ENCODE peak calls at places on chromosomes 12 and 14, in seven cellular contexts. One of them, this sample, is unnamed.

GRCh38 chr12:72570601-72571000 is 298.4 kb downstream of the TRHDE start:
- DNase-seq in EH: no peak
- DNase-seq in epithelial cell of proximal tubule: no peak
- DNase-seq in naive B cell: no peak
- DNase-seq in frontal cortex: no peak
- DNase-seq in activated T-cell treated with anti-CD3 and anti-CD28 coated beads for 1 hour: no peak
- DNase-seq in SW 1271: no peak
- DNase-seq in this sample: peak

GRCh38 chr12:2324375-2324774 is 271.6 kb downstream of the CACNA1C start:
- DNase-seq in EH: no peak
- DNase-seq in epithelial cell of proximal tubule: no peak
- DNase-seq in naive B cell: no peak
- DNase-seq in frontal cortex: no peak
- DNase-seq in activated T-cell treated with anti-CD3 and anti-CD28 coated beads for 1 hour: no peak
- DNase-seq in SW 1271: no peak
- DNase-seq in this sample: no peak

GRCh38 chr12:94983321-94983720 is 20.2 kb downstream of the NDUFA12 start:
- DNase-seq in EH: no peak
- DNase-seq in epithelial cell of proximal tubule: no peak
- DNase-seq in naive B cell: no peak
- DNase-seq in frontal cortex: no peak
- DNase-seq in activated T-cell treated with anti-CD3 and anti-CD28 coated beads for 1 hour: no peak
- DNase-seq in SW 1271: no peak
- DNase-seq in this sample: no peak

GRCh38 chr12:13196302-13196921 is at the start of gene EMP1:
- DNase-seq in EH: peak
- DNase-seq in epithelial cell of proximal tubule: peak
- DNase-seq in naive B cell: peak
- DNase-seq in frontal cortex: peak
- DNase-seq in activated T-cell treated with anti-CD3 and anti-CD28 coated beads for 1 hour: peak
- DNase-seq in SW 1271: peak
- DNase-seq in this sample: peak

GRCh38 chr12:15558915-15559528 is 230.2 kb downstream of the EPS8 start:
- DNase-seq in EH: peak
- DNase-seq in epithelial cell of proximal tubule: no peak
- DNase-seq in naive B cell: no peak
- DNase-seq in frontal cortex: no peak
- DNase-seq in activated T-cell treated with anti-CD3 and anti-CD28 coated beads for 1 hour: no peak
- DNase-seq in SW 1271: no peak
- DNase-seq in this sample: no peak

GRCh38 chr12:30756074-30756473 is 1.3 kb upstream of the CAPRIN2 start:
- DNase-seq in EH: no peak
- DNase-seq in epithelial cell of proximal tubule: no peak
- DNase-seq in naive B cell: no peak
- DNase-seq in frontal cortex: no peak
- DNase-seq in activated T-cell treated with anti-CD3 and anti-CD28 coated beads for 1 hour: no peak
- DNase-seq in SW 1271: no peak
- DNase-seq in this sample: no peak

GRCh38 chr14:34363733-34364134 is 98.3 kb downstream of the SPTSSA start:
- DNase-seq in EH: no peak
- DNase-seq in epithelial cell of proximal tubule: no peak
- DNase-seq in naive B cell: no peak
- DNase-seq in frontal cortex: no peak
- DNase-seq in activated T-cell treated with anti-CD3 and anti-CD28 coated beads for 1 hour: no peak
- DNase-seq in SW 1271: no peak
- DNase-seq in this sample: no peak

GRCh38 chr12:1054103-1054838 is 63.2 kb downstream of the ERC1 start:
- DNase-seq in EH: no peak
- DNase-seq in epithelial cell of proximal tubule: no peak
- DNase-seq in naive B cell: no peak
- DNase-seq in frontal cortex: no peak
- DNase-seq in activated T-cell treated with anti-CD3 and anti-CD28 coated beads for 1 hour: no peak
- DNase-seq in SW 1271: no peak
- DNase-seq in this sample: no peak

GRCh38 chr14:39015964-39016577 is 87.0 kb downstream of the SEC23A start:
- DNase-seq in EH: peak
- DNase-seq in epithelial cell of proximal tubule: no peak
- DNase-seq in naive B cell: no peak
- DNase-seq in frontal cortex: no peak
- DNase-seq in activated T-cell treated with anti-CD3 and anti-CD28 coated beads for 1 hour: no peak
- DNase-seq in SW 1271: no peak
- DNase-seq in this sample: no peak

This sample was measured in GM20000.